ENCODE peak calls at places on chromosomes 12 and 14, in seven cellular contexts. V is Panc1, C is NT2/D1, A is heart right ventricle, L is right cardiac atrium, Y is cardiac muscle cell, S is adipocyte. U is an unnamed sample. For H3K9me3, the result is how much of the 10 kb centered on the place peaks cover.

GRCh38 chr14:70698288-70698687 is 56.6 kb downstream of the TTC9 start:
- DNase-seq in V (no peak), C (no peak), A (no peak), L (peak), Y (no peak), S (peak), U (no peak)

GRCh38 chr12:54003625-54004024 is 3.7 kb downstream of the HOXC9 start:
- DNase-seq in V (no peak), C (no peak), A (no peak), L (no peak), Y (no peak), S (no peak), U (no peak)

GRCh38 chr14:41419709-41420108 is 187.0 kb upstream of the LRFN5 start:
- DNase-seq in V (no peak), C (no peak), A (no peak), L (no peak), Y (no peak), S (no peak), U (no peak)

GRCh38 chr12:12072064-12072760 is 1.5 kb downstream of the BCL2L14 start:
- DNase-seq in V (no peak), C (no peak), A (no peak), L (no peak), Y (no peak), S (no peak), U (no peak)

GRCh38 chr12:52561880-52562449 is 9.0 kb upstream of the KRT71 start:
- DNase-seq in V (no peak), C (no peak), A (no peak), L (no peak), Y (no peak), S (no peak), U (no peak)

GRCh38 chr14:51730094-51730493 is 78.4 kb downstream of the FRMD6 start:
- DNase-seq in V (no peak), C (no peak), A (no peak), L (no peak), Y (no peak), S (no peak), U (no peak)

GRCh38 chr12:51917746-51918453 is 10.6 kb downstream of the ACVRL1 start:
- DNase-seq in V (no peak), C (no peak), A (no peak), L (peak), Y (no peak), S (no peak), U (no peak)

GRCh38 chr12:50166776-50167025 is 468 bp downstream of the CERS5 start:
- DNase-seq in V (no peak), C (no peak), A (peak), L (no peak), Y (no peak), S (peak), U (peak)

GRCh38 chr12:55728932-55729591 is at the start of gene CD63:
- DNase-seq in V (no peak), C (no peak), A (peak), L (peak), Y (peak), S (peak), U (peak)

GRCh38 chr14:87306770-87307169 is 686.2 kb downstream of the GALC start:
- DNase-seq in V (no peak), C (no peak), A (no peak), L (no peak), Y (no peak), S (no peak), U (no peak)

GRCh38 chr14:87305345-87305744 is 687.6 kb downstream of the GALC start:
- DNase-seq in V (no peak), C (no peak), A (no peak), L (no peak), Y (no peak), S (no peak), U (no peak)

GRCh38 chr14:87304404-87304803 is 688.6 kb downstream of the GALC start:
- DNase-seq in V (no peak), C (no peak), A (no peak), L (no peak), Y (no peak), S (no peak), U (no peak)

GRCh38 chr14:87312138-87312537 is 680.8 kb downstream of the GALC start:
- DNase-seq in V (no peak), C (no peak), A (no peak), L (no peak), Y (no peak), S (no peak), U (no peak)

DNA sequence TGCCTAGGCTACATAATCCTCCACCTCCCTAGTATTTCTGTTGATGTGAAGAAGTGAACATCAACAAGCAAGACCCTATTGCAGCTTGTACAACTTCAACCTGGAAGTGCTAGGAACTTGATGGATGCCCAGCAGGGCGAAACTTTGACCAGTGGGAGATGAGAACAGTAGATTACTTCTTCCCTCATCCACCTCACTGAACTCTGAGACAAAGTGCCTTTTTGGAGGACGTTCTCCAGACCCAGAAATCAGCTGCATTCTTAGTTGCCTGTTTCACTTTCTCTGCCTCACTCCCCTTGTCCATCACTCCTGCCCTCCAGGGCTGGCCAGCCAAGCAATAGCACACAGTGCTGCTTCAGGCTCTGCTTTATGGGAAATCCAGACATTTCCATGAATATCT is 683.4 kb downstream of the GALC start:
- DNase-seq in V (no peak), C (no peak), A (no peak), L (no peak), Y (no peak), S (no peak), U (no peak)
- H3K9me3 ChIP-seq in V (under half), C (under half), A (under half), L (under half), Y (under half), S (under half), U (under half)

GRCh38 chr14:81579115-81579514 is 45.5 kb upstream of the SEL1L start:
- DNase-seq in V (no peak), C (no peak), A (no peak), L (no peak), Y (no peak), S (no peak), U (no peak)

GRCh38 chr14:81589381-81590065 is 55.9 kb upstream of the SEL1L start:
- DNase-seq in V (no peak), C (no peak), A (no peak), L (no peak), Y (no peak), S (no peak), U (no peak)

GRCh38 chr14:81582420-81582819 is 48.8 kb upstream of the SEL1L start:
- DNase-seq in V (no peak), C (no peak), A (no peak), L (no peak), Y (no peak), S (peak), U (no peak)

GRCh38 chr14:81584495-81584894 is 50.8 kb upstream of the SEL1L start:
- DNase-seq in V (no peak), C (no peak), A (no peak), L (no peak), Y (no peak), S (no peak), U (no peak)
- H3K9me3 ChIP-seq in V (under half), C (under half), A (under half), L (under half), Y (under half), S (under half), U (under half)

DNA sequence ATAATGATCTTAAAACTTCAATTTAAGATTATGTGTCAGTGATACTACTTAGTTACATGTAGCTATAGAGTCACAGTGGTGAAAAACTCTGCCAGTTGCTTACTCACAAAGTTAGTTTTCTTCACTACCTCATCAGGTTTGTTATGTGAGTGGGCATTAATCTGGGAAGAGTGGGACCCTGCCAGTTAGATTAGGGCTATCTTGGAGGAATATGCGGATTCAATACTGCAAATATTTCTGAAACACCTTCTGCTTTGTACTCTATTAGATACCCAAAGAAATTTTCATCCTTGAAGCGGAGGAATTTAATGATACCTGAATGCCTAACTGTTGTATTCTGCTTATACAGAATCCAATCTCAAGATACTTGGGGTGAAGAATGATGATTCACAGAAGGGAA is 25.1 kb downstream of the ZNF268 start:
- DNase-seq in V (no peak), C (no peak), A (no peak), L (no peak), Y (no peak), S (no peak), U (no peak)
- H3K9me3 ChIP-seq in V (half or more), C (half or more), A (half or more), L (under half), Y (under half), S (half or more), U (half or more)

GRCh38 chr14:105838107-105838506 is 311.7 kb downstream of the TMEM121 start:
- DNase-seq in V (no peak), C (no peak), A (no peak), L (no peak), Y (no peak), S (no peak), U (no peak)
- H3K9me3 ChIP-seq in V (under half), C (under half), A (under half), L (under half), Y (under half), S (under half), U (under half)

DNA sequence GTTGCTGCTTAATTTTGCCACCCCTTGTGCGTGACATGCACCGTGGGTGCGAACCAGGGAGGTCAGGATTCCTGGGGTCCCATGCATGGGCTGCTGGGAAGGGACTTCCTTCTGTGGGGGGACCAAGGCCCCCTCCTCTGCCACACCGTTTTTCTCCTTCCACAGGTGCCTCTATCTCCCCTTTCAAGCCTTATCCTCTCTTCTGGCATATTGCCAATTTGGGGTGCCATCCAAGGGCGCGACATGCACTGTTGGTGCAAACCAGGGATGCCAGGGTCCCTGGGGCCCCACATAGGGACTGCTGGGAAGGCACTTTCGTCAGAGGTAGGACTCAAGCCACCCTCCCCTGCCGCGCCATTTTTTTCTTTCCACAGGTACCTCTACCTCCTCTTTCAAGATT is 289.0 kb downstream of the ALG10 start:
- DNase-seq in V (no peak), C (no peak), A (no peak), L (no peak), Y (no peak), S (no peak), U (no peak)
- H3K9me3 ChIP-seq in V (under half), C (under half), A (under half), L (under half), Y (under half), S (under half), U (under half)

GRCh38 chr14:68623307-68623706 is 169.6 kb downstream of the ZFP36L1 start:
- DNase-seq in V (no peak), C (no peak), A (no peak), L (no peak), Y (no peak), S (no peak), U (no peak)

GRCh38 chr14:68623828-68624227 is 169.0 kb downstream of the ZFP36L1 start:
- DNase-seq in V (no peak), C (no peak), A (no peak), L (no peak), Y (no peak), S (no peak), U (no peak)

GRCh38 chr14:68622856-68623255 is 170.0 kb downstream of the ZFP36L1 start:
- DNase-seq in V (no peak), C (no peak), A (no peak), L (no peak), Y (no peak), S (no peak), U (no peak)

GRCh38 chr14:68619805-68620574 is 172.9 kb downstream of the ZFP36L1 start:
- DNase-seq in V (no peak), C (no peak), A (peak), L (peak), Y (peak), S (no peak), U (peak)

GRCh38 chr14:68621400-68622365 is 171.2 kb downstream of the ZFP36L1 start:
- DNase-seq in V (no peak), C (no peak), A (peak), L (peak), Y (no peak), S (no peak), U (peak)
- H3K9me3 ChIP-seq in V (under half), C (under half), A (under half), L (under half), Y (under half), S (under half), U (under half)

DNA sequence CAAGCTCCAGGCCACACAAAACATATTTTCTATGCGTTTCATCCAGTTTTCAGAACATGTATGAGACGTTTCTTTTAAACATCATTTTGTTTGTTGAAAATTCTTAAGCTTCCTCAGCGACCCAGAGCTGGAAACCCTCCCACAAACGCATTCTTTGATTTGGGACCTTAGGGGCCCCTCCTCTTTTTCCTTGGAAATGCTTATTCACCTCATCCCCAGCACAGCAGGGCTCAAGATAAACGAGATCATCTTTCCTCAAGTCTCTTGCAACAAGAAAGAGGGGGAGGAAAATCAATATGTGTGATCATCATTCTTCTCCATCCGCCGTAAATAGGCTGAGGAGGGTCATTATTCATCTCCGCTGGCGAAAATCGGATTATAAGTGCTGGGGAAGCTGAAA is 1415.2 kb downstream of the AACS start:
- DNase-seq in V (no peak), C (peak), A (no peak), L (no peak), Y (no peak), S (no peak), U (no peak)
- H3K9me3 ChIP-seq in V (under half), C (under half), A (under half), L (under half), Y (under half), S (under half), U (under half)

GRCh38 chr14:106841701-106842100 is 1315.3 kb downstream of the TMEM121 start:
- DNase-seq in V (no peak), C (no peak), A (no peak), L (no peak), Y (no peak), S (peak), U (no peak)

GRCh38 chr14:106842687-106843086 is 1316.3 kb downstream of the TMEM121 start:
- DNase-seq in V (no peak), C (no peak), A (no peak), L (no peak), Y (no peak), S (no peak), U (no peak)

GRCh38 chr14:106840258-106840657 is 1313.9 kb downstream of the TMEM121 start:
- DNase-seq in V (no peak), C (no peak), A (no peak), L (no peak), Y (no peak), S (no peak), U (no peak)

GRCh38 chr14:106837870-106838269 is 1311.5 kb downstream of the TMEM121 start:
- DNase-seq in V (no peak), C (no peak), A (no peak), L (no peak), Y (no peak), S (no peak), U (no peak)

GRCh38 chr14:106838991-106839769 is 1312.8 kb downstream of the TMEM121 start:
- DNase-seq in V (no peak), C (no peak), A (no peak), L (no peak), Y (no peak), S (no peak), U (no peak)
- H3K9me3 ChIP-seq in V (under half), C (under half), A (under half), L (under half), Y (under half), S (under half), U (under half)

DNA sequence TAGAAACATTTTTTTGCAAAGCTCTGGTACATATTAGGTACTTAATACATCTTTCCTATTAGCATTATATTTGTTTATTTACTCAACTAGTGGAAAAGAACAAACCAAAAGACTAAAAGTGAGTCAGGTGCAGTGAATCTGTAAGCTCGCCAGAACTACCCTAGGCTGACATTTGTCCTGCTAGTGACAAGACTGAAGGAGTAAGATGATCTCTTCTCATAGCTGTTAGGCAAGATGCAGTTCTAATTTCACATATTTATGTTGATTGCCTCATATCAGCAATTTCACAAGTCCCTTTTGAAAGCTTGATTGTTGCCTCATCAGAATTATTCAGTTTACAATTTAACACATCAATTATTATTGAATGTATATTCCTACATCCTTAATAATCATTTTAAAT is 293.0 kb upstream of the NAV3 start:
- DNase-seq in V (no peak), C (no peak), A (no peak), L (no peak), Y (no peak), S (peak), U (no peak)
- H3K9me3 ChIP-seq in V (under half), C (under half), A (under half), L (under half), Y (under half), S (under half), U (under half)